ENCODE peak calls at places on chromosomes 4 and X, in six cellular contexts. One of them, this sample, is unnamed.

GRCh38 chr4:70858454-70858853 is 18.8 kb upstream of the GRSF1 start:
- DNase-seq in H54: no peak
- DNase-seq in adrenal gland: no peak
- DNase-seq in fibroblast of mammary gland: no peak
- DNase-seq in T-helper 9 cell: no peak
- DNase-seq in stimulated activated CD8-positive, alpha-beta memory T cell treated with anti-CD3 and anti-CD28 coated beads, Interleukin-2, amount 100 ng/mL, for 1 hour: no peak
- DNase-seq in this sample: no peak

GRCh38 chrX:121062289-121062688 is 14.9 kb downstream of the GLUD2 start:
- DNase-seq in fibroblast of mammary gland: no peak
- DNase-seq in H54: no peak
- DNase-seq in T-helper 9 cell: no peak
- DNase-seq in adrenal gland: no peak
- DNase-seq in stimulated activated CD8-positive, alpha-beta memory T cell treated with anti-CD3 and anti-CD28 coated beads, Interleukin-2, amount 100 ng/mL, for 1 hour: no peak
- DNase-seq in this sample: no peak

GRCh38 chr4:155807021-155807420 is 48.2 kb downstream of the GUCY1B1 start:
- DNase-seq in fibroblast of mammary gland: peak; percentile 82
- DNase-seq in adrenal gland: no peak
- DNase-seq in H54: no peak
- DNase-seq in stimulated activated CD8-positive, alpha-beta memory T cell treated with anti-CD3 and anti-CD28 coated beads, Interleukin-2, amount 100 ng/mL, for 1 hour: no peak
- DNase-seq in T-helper 9 cell: no peak
- DNase-seq in this sample: no peak

GRCh38 chr4:73662709-73663546 is 42.7 kb upstream of the RASSF6 start:
- DNase-seq in T-helper 9 cell: no peak
- DNase-seq in adrenal gland: no peak
- DNase-seq in H54: no peak
- DNase-seq in stimulated activated CD8-positive, alpha-beta memory T cell treated with anti-CD3 and anti-CD28 coated beads, Interleukin-2, amount 100 ng/mL, for 1 hour: no peak
- DNase-seq in fibroblast of mammary gland: peak; percentile 84
- DNase-seq in this sample: peak; percentile 10

GRCh38 chr4:145732416-145732815 is 52.5 kb downstream of the C4orf51 start:
- DNase-seq in fibroblast of mammary gland: no peak
- DNase-seq in stimulated activated CD8-positive, alpha-beta memory T cell treated with anti-CD3 and anti-CD28 coated beads, Interleukin-2, amount 100 ng/mL, for 1 hour: no peak
- DNase-seq in T-helper 9 cell: no peak
- DNase-seq in adrenal gland: no peak
- DNase-seq in H54: no peak
- DNase-seq in this sample: no peak

GRCh38 chr4:124940387-124940786 is 227.9 kb upstream of the ANKRD50 start:
- DNase-seq in fibroblast of mammary gland: peak; percentile 99
- DNase-seq in H54: no peak
- DNase-seq in adrenal gland: no peak
- DNase-seq in T-helper 9 cell: no peak
- DNase-seq in stimulated activated CD8-positive, alpha-beta memory T cell treated with anti-CD3 and anti-CD28 coated beads, Interleukin-2, amount 100 ng/mL, for 1 hour: no peak
- DNase-seq in this sample: no peak

GRCh38 chr4:76624271-76624681 is 189.2 kb downstream of the SHROOM3 start:
- DNase-seq in stimulated activated CD8-positive, alpha-beta memory T cell treated with anti-CD3 and anti-CD28 coated beads, Interleukin-2, amount 100 ng/mL, for 1 hour: no peak
- DNase-seq in adrenal gland: peak; percentile 85
- DNase-seq in fibroblast of mammary gland: peak; percentile 94
- DNase-seq in T-helper 9 cell: no peak
- DNase-seq in H54: peak; percentile 21
- DNase-seq in this sample: no peak

GRCh38 chrX:109733658-109734022 is 583 bp upstream of the ACSL4 start:
- DNase-seq in adrenal gland: no peak
- DNase-seq in fibroblast of mammary gland: no peak
- DNase-seq in stimulated activated CD8-positive, alpha-beta memory T cell treated with anti-CD3 and anti-CD28 coated beads, Interleukin-2, amount 100 ng/mL, for 1 hour: no peak
- DNase-seq in H54: no peak
- DNase-seq in T-helper 9 cell: no peak
- DNase-seq in this sample: no peak

This sample was measured in GM19239.